ENCODE peak calls at places on chromosomes 7 and 10, in five cellular contexts. C is fibroblast of lung, U is H7, F is NCI-H1105 treated with DMSO at 0.1 percent for 48 hours, W is activated T-helper 1 cell treated with Interleukin-2 at 50 U/mL for 16 hours. J is an unnamed sample.

GRCh38 chr10:123926401-123927264 is 35.0 kb upstream of the CPXM2 start:
- DNase-seq in F (no peak), C (no peak), W (no peak), U (no peak), J (no peak)

GRCh38 chr10:75100764-75101291 is 10.6 kb upstream of the SAMD8 start:
- DNase-seq in F (no peak), W (no peak), U (no peak), C (no peak), J (no peak)

GRCh38 chr7:75688200-75689136 is 50.3 kb downstream of the HIP1 start:
- DNase-seq in F (peak), C (no peak), W (no peak), U (peak), J (peak)

GRCh38 chr10:83539528-83540308 is 599.6 kb upstream of the GHITM start:
- DNase-seq in F (no peak), U (peak), W (no peak), C (no peak), J (no peak)

GRCh38 chr7:2248984-2249694 is 7.1 kb downstream of the NUDT1 start:
- DNase-seq in U (no peak), C (peak), F (no peak), W (no peak), J (peak)

GRCh38 chr7:12269100-12269895 is 58.2 kb downstream of the TMEM106B start:
- DNase-seq in U (no peak), C (no peak), W (no peak), F (no peak), J (no peak)

GRCh38 chr7:135441791-135442190 is 68.1 kb downstream of the CNOT4 start:
- DNase-seq in F (no peak), U (no peak), W (no peak), C (peak), J (no peak)

GRCh38 chr7:133871757-133872156 is 255.4 kb upstream of the LRGUK start:
- DNase-seq in U (no peak), C (no peak), F (peak), W (no peak), J (no peak)

GRCh38 chr10:110013615-110014293 is 6.0 kb downstream of the ADD3 start:
- DNase-seq in C (no peak), F (no peak), W (no peak), U (peak), J (no peak)

GRCh38 chr10:788796-789748 is 99.6 kb upstream of the DIP2C start:
- DNase-seq in U (peak), F (no peak), C (peak), W (no peak), J (peak)

GRCh38 chr10:9096288-9096687 is 1041.8 kb downstream of the GATA3 start:
- DNase-seq in C (no peak), W (peak), F (no peak), U (no peak), J (no peak)

GRCh38 chr10:132061465-132062180 is 4.1 kb upstream of the JAKMIP3 start:
- DNase-seq in F (no peak), W (no peak), C (no peak), U (peak), J (no peak)

GRCh38 chr10:14004536-14004935 is 326.2 kb downstream of the FRMD4A start:
- DNase-seq in U (no peak), C (no peak), W (no peak), F (no peak), J (no peak)

GRCh38 chr10:71131096-71131495 is 81.3 kb upstream of the UNC5B start:
- DNase-seq in U (no peak), F (no peak), W (no peak), C (no peak), J (no peak)

GRCh38 chr10:115026041-115026779 is 67.0 kb upstream of the ATRNL1 start:
- DNase-seq in F (no peak), U (no peak), W (no peak), C (no peak), J (peak)

GRCh38 chr7:108016841-108017775 is 14.1 kb upstream of the LAMB1 start:
- DNase-seq in U (peak), C (peak), F (peak), W (no peak), J (peak)

GRCh38 chr10:74432841-74433594 is 282.0 kb downstream of the ADK start:
- DNase-seq in W (no peak), U (no peak), C (peak), F (peak), J (no peak)

GRCh38 chr7:129271500-129272355 is 46.9 kb downstream of the AHCYL2 start:
- DNase-seq in U (peak), W (peak), F (peak), C (peak), J (peak)

GRCh38 chr10:127600479-127600878 is 51.4 kb downstream of the NPS start:
- DNase-seq in W (no peak), C (no peak), U (peak), F (no peak), J (no peak)

GRCh38 chr7:48813472-48813871 is 110.9 kb upstream of the CDC14C start:
- DNase-seq in C (no peak), W (no peak), U (no peak), F (no peak), J (no peak)

GRCh38 chr7:157771-158251 is 34.6 kb upstream of the FAM20C start:
- DNase-seq in C (no peak), F (no peak), U (no peak), W (no peak), J (peak)

GRCh38 chr7:149669121-149669818 is 104.1 kb downstream of the ZNF467 start:
- DNase-seq in C (peak), F (no peak), W (no peak), U (no peak), J (peak)

GRCh38 chr10:79436066-79436849 is 9.2 kb downstream of the ZCCHC24 start:
- DNase-seq in U (peak), W (no peak), C (no peak), F (no peak), J (no peak)

GRCh38 chr10:98416989-98417388 is 2.0 kb upstream of the PYROXD2 start:
- DNase-seq in U (no peak), F (no peak), C (no peak), W (no peak), J (no peak)

GRCh38 chr7:45421096-45421495 is 153.1 kb upstream of the ADCY1 start:
- DNase-seq in U (no peak), W (no peak), F (no peak), C (peak), J (no peak)

GRCh38 chr7:120991570-120991969 is 3.1 kb downstream of the CPED1 start:
- DNase-seq in W (no peak), F (no peak), U (no peak), C (peak), J (no peak)

GRCh38 chr10:43350686-43351085 is 20.8 kb upstream of the FXYD4 start:
- DNase-seq in U (peak), W (no peak), C (no peak), F (no peak), J (no peak)